ENCODE peak calls at places on chromosome 16, in eight cellular contexts. F is lower lobe of right lung, Y is WTC11, Z is A549, P is dorsolateral prefrontal cortex, B is Peyer's patch, G is hepatocyte, O is pancreas. K is an unnamed sample.

GRCh38 chr16:30005341-30006094 is 5.3 kb downstream of the DOC2A start:
- DNase-seq in Z (peak), O (no peak), B (peak), G (peak), Y (no peak), F (no peak), P (no peak), K (peak)

GRCh38 chr16:23974223-23974622 is 138.4 kb downstream of the PRKCB start:
- DNase-seq in F (no peak), G (peak), B (no peak), Z (no peak), Y (peak), O (no peak), P (no peak), K (no peak)

GRCh38 chr16:66309-67182 is 5.9 kb downstream of the RHBDF1 start:
- DNase-seq in B (no peak), O (no peak), Z (no peak), G (no peak), P (no peak), F (no peak), Y (no peak), K (no peak)

GRCh38 chr16:86968866-86969265 is 348.3 kb downstream of the C16orf95 start:
- DNase-seq in Z (no peak), B (no peak), Y (no peak), P (no peak), G (no peak), F (no peak), O (no peak), K (no peak)

GRCh38 chr16:27618611-27619380 is 68.9 kb downstream of the KATNIP start:
- DNase-seq in F (no peak), O (no peak), Y (no peak), B (no peak), Z (no peak), P (no peak), G (no peak), K (no peak)

GRCh38 chr16:23554536-23554935 is 2.6 kb downstream of the EARS2 start:
- DNase-seq in B (no peak), F (peak), O (no peak), G (no peak), Z (no peak), P (no peak), Y (no peak), K (no peak)

GRCh38 chr16:24499193-24499814 is 40.1 kb upstream of the RBBP6 start:
- DNase-seq in Y (peak), P (no peak), B (no peak), G (peak), F (no peak), Z (peak), O (no peak), K (peak)

GRCh38 chr16:88759245-88759975 is 25.6 kb downstream of the PIEZO1 start:
- DNase-seq in O (no peak), Y (peak), Z (no peak), G (peak), F (peak), P (no peak), B (peak), K (no peak)

GRCh38 chr16:89697616-89698331 is 3.7 kb downstream of the SPATA2L start:
- DNase-seq in O (no peak), B (no peak), G (peak), F (peak), Y (no peak), P (no peak), Z (no peak), K (no peak)

GRCh38 chr16:62408760-62409159 is 372.5 kb upstream of the CDH8 start:
- DNase-seq in G (peak), Z (no peak), P (no peak), O (no peak), F (no peak), Y (peak), B (no peak), K (no peak)
- TF ChIP-seq CTCF in G (peak), Z (no peak), P (no peak), O (no peak), F (no peak), Y (no peak), B (no peak), K (no peak)

DNA sequence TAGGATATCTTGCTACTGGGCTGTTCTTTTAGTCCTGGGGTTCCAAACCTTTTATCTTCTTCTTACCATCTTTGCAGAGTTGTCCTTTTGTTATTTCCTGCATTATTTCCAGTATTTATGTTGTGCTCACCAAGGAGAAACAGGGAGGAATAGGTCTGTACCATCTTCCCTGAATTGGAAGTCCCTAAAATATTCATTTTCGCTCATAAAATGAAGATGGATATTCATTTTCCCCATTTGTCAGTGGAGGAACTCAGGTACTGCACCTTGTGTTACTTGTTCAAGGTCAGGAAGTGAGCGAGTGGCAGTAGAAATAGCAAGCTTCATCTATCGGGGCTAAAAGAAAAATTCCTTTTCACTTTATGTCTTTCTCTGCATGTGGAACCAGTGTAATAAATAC is 989.7 kb downstream of the CDH11 start:
- DNase-seq in F (no peak), G (no peak), O (no peak), P (no peak), Z (no peak), Y (no peak), B (no peak), K (no peak)
- TF ChIP-seq CTCF in F (no peak), G (no peak), O (no peak), P (no peak), Z (no peak), Y (no peak), B (no peak), K (no peak)

GRCh38 chr16:68313116-68313515 is 2.3 kb downstream of the PRMT7 start:
- DNase-seq in Y (no peak), F (no peak), Z (no peak), P (no peak), G (no peak), O (no peak), B (no peak), K (no peak)

GRCh38 chr16:68309798-68310197 is 948 bp downstream of the SLC7A6OS start:
- DNase-seq in B (no peak), G (no peak), O (no peak), F (no peak), P (no peak), Z (no peak), Y (no peak), K (no peak)

GRCh38 chr16:68311316-68311620 is 449 bp downstream of the PRMT7 start:
- DNase-seq in F (no peak), P (no peak), Z (no peak), B (no peak), O (no peak), G (no peak), Y (no peak), K (no peak)

GRCh38 chr16:68306633-68307032 is 4.1 kb downstream of the SLC7A6OS start:
- DNase-seq in Y (no peak), Z (no peak), F (no peak), O (no peak), G (no peak), P (no peak), B (no peak), K (no peak)

GRCh38 chr16:68310441-68311315 is at the start of the genes PRMT7 and SLC7A6OS:
- DNase-seq in B (peak), Y (peak), F (peak), O (peak), Z (peak), P (peak), G (peak), K (peak)
- TF ChIP-seq CTCF in B (no peak), Y (no peak), F (peak), O (no peak), Z (no peak), P (peak), G (no peak), K (no peak)

DNA sequence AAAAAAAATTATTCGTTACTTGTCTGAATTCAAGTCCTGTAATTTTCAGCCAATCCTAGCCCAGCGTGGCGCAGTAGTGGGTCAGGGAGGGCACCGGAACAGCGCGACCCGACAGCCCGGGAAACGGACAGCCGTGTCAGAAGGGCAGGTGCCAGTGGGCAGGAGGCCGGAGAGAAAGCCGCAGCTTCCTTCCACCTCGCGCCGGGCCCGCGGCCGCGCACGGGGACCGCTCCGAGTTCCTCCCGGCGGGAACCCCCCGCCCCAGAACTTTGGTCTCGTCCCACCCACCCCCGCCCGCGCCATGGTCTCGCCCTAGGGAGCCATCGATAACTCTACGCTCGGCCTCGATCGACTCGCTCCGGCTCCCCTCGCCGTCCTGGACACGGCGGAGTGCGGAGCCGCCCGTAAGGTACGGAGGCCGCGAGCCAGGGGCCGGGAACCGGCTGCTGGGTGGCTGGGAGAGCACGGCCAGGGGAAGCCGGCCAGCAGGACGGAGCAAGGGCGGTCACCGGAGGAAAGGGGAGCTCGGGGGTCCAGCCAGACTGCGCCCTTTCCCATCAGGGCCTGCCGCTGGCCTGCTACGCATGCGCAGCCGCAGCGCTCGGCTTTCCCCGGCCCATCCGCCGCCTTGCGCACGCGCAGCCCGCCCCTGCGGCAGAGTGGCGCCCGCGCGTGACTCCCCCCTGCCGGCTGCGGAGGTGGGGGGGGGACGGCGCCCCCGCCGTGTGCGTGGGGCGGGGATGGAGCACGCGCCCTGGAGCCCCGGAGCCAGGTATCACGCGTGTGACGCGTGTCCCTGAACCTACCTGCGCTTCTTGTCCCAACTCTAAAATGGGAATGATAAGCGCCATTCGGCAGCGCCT is at the start of gene MLST8:
- DNase-seq in F (peak), Y (peak), Z (peak), G (peak), B (peak), P (peak), O (peak), K (peak)
- TF ChIP-seq CTCF in F (peak), Y (no peak), Z (no peak), G (peak), B (no peak), P (peak), O (no peak), K (peak)

GRCh38 chr16:58051296-58051695 is 25.7 kb downstream of the MMP15 start:
- DNase-seq in F (no peak), G (no peak), B (no peak), O (no peak), P (no peak), Y (no peak), Z (no peak), K (no peak)
- TF ChIP-seq CTCF in F (no peak), G (no peak), B (no peak), O (no peak), P (no peak), Y (no peak), Z (no peak), K (no peak)

GRCh38 chr16:79562166-79562823 is 38.2 kb downstream of the MAF start:
- DNase-seq in Z (no peak), B (no peak), P (no peak), Y (no peak), O (no peak), F (no peak), G (no peak), K (no peak)
- TF ChIP-seq CTCF in Z (no peak), B (no peak), P (no peak), Y (no peak), O (no peak), F (no peak), G (no peak), K (no peak)

DNA sequence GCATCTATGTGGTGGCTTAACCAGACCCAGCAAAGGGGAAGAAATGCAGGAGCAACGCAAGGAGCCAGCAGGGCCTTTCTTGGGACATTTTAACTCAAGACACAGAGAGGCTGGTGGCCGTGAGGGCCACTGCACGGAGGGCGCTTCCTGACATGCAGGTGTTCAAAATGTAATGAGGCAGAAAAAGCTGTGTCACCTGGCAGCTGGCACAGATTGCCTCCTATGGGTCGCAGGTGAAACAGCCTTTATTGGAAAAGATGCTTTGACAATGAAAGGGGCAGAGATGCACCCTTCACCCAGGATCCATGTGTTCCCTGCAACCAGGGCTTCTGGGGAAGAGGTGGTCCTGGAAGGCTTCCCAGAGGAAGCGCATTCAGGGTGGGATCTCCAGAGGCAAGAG is 219.3 kb downstream of the XYLT1 start:
- DNase-seq in F (no peak), P (no peak), Y (no peak), O (no peak), Z (no peak), G (no peak), B (no peak), K (no peak)
- TF ChIP-seq CTCF in F (no peak), P (no peak), Y (no peak), O (no peak), Z (no peak), G (no peak), B (no peak), K (no peak)

GRCh38 chr16:20676867-20677266 is 20.6 kb downstream of the ACSM1 start:
- DNase-seq in G (no peak), P (no peak), Y (no peak), B (no peak), F (no peak), Z (no peak), O (no peak), K (no peak)
- TF ChIP-seq CTCF in G (peak), P (no peak), Y (no peak), B (no peak), F (no peak), Z (no peak), O (no peak), K (no peak)

DNA sequence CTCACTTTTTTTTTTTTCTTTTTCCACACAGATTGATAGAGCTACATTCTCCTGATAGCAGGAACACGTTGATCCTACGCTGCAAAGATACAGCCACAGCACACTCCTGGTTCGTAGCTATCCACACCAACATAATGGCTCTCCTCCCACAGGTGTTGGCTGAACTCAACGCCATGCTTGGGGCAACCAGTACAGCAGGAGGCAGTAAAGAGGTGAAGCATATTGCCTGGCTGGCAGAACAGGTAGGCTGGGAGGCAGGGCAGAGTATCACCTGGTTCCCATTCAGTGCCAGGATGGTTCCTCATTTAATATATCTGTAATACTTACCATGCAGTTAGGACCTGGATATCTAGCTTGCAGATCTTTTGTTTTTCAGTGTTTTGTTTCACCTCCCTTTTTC is 51.1 kb upstream of the VPS4A start:
- DNase-seq in F (no peak), G (no peak), O (no peak), Y (peak), P (no peak), B (no peak), Z (no peak), K (no peak)
- TF ChIP-seq CTCF in F (no peak), G (no peak), O (no peak), Y (no peak), P (no peak), B (no peak), Z (no peak), K (no peak)

K was measured in Calu3.